ENCODE peak calls at places on chromosomes 13 and 19, in six cellular contexts. M is CD8-positive, alpha-beta T cell; P is mammary epithelial cell; S is left lung; K is stimulated activated CD4-positive, alpha-beta T cell treated with anti-CD3 and anti-CD28 coated beads, Interleukin-4, amount 100 ng/mL, for 24 hours; X is AG08396. C is an unnamed sample.

GRCh38 chr13:37602743-37603381 is 4.3 kb upstream of the POSTN start:
- DNase-seq in M (no peak), P (no peak), S (no peak), K (no peak), X (peak; percentile 7), C (peak; percentile 5)

GRCh38 chr13:27619093-27619705 is 1.1 kb downstream of the LNX2 start:
- DNase-seq in M (no peak), P (no peak), S (no peak), K (no peak), X (peak; percentile 10), C (no peak)

GRCh38 chr13:28035146-28035782 is 46.8 kb upstream of the URAD start:
- DNase-seq in M (no peak), P (peak; percentile 71), S (no peak), K (no peak), X (no peak), C (no peak)

GRCh38 chr19:55285225-55285890 is 1.6 kb downstream of the BRSK1 start:
- DNase-seq in M (no peak), P (no peak), S (peak; percentile 70), K (no peak), X (peak; percentile 34), C (no peak)

GRCh38 chr19:51333836-51334460 is 8.0 kb downstream of the VSIG10L start:
- DNase-seq in M (no peak), P (no peak), S (no peak), K (no peak), X (no peak), C (no peak)

GRCh38 chr19:39270091-39270871 is 2.1 kb downstream of the IFNL2 start:
- DNase-seq in M (no peak), P (no peak), S (no peak), K (no peak), X (no peak), C (no peak)

GRCh38 chr19:47885067-47885463 is 1.1 kb downstream of the SULT2A1 start:
- DNase-seq in M (no peak), P (no peak), S (no peak), K (no peak), X (no peak), C (no peak)

GRCh38 chr19:17109962-17110598 is 34.5 kb downstream of the MYO9B start:
- DNase-seq in M (no peak), P (no peak), S (peak; percentile 94), K (no peak), X (no peak), C (no peak)

GRCh38 chr19:35911790-35912189 is 3.7 kb upstream of the TYROBP start:
- DNase-seq in M (no peak), P (peak; percentile 91), S (peak; percentile 82), K (no peak), X (no peak), C (peak; percentile 50)

GRCh38 chr19:21439372-21439771 is 42.4 kb downstream of the ZNF493 start:
- DNase-seq in M (no peak), P (peak; percentile 50), S (no peak), K (no peak), X (no peak), C (no peak)

GRCh38 chr19:41398042-41398403 is 405 bp downstream of the BCKDHA start:
- DNase-seq in M (no peak), P (no peak), S (no peak), K (no peak), X (no peak), C (no peak)

GRCh38 chr19:2123682-2124387 is 27.1 kb downstream of the IZUMO4 start:
- DNase-seq in M (no peak), P (no peak), S (no peak), K (no peak), X (peak; percentile 52), C (peak; percentile 11)

GRCh38 chr13:99436686-99437416 is 64.4 kb upstream of the TM9SF2 start:
- DNase-seq in M (peak; percentile 94), P (peak; percentile 68), S (peak; percentile 96), K (peak; percentile 97), X (peak; percentile 86), C (peak; percentile 66)

GRCh38 chr19:50705422-50706019 is 14.1 kb downstream of the SHANK1 start:
- DNase-seq in M (no peak), P (peak; percentile 50), S (no peak), K (peak; percentile 27), X (peak; percentile 94), C (peak; percentile 82)

GRCh38 chr19:49749771-49750170 is 13.3 kb downstream of the TSKS start:
- DNase-seq in M (no peak), P (no peak), S (no peak), K (no peak), X (peak; percentile 44), C (no peak)

GRCh38 chr13:65292488-65292901 is 1937.6 kb downstream of the PCDH9 start:
- DNase-seq in M (no peak), P (no peak), S (no peak), K (no peak), X (no peak), C (peak; percentile 1)

GRCh38 chr19:14127929-14128509 is 8.4 kb downstream of the ASF1B start:
- DNase-seq in M (no peak), P (no peak), S (no peak), K (no peak), X (no peak), C (no peak)

GRCh38 chr19:33358408-33358807 is 15.1 kb upstream of the CEBPG start:
- DNase-seq in M (no peak), P (peak; percentile 75), S (no peak), K (no peak), X (no peak), C (no peak)

GRCh38 chr13:67469623-67470022 is 239.5 kb upstream of the PCDH9 start:
- DNase-seq in M (no peak), P (no peak), S (no peak), K (no peak), X (no peak), C (no peak)

GRCh38 chr13:103288114-103288513 is 221.9 kb upstream of the SLC10A2 start:
- DNase-seq in M (no peak), P (no peak), S (no peak), K (no peak), X (no peak), C (no peak)

GRCh38 chr19:46299004-46299509 is 2.2 kb downstream of the HIF3A start:
- DNase-seq in M (no peak), P (peak; percentile 71), S (peak; percentile 93), K (no peak), X (peak; percentile 90), C (peak; percentile 93)

GRCh38 chr13:28716511-28716910 is 2.3 kb downstream of the SLC46A3 start:
- DNase-seq in M (no peak), P (peak; percentile 78), S (no peak), K (no peak), X (peak; percentile 17), C (peak; percentile 78)

GRCh38 chr19:17687857-17688784 is at the start of gene UNC13A:
- DNase-seq in M (peak; percentile 1), P (peak; percentile 39), S (peak; percentile 73), K (peak; percentile 50), X (peak; percentile 86), C (peak; percentile 73)

GRCh38 chr19:14116525-14116917 is 1.0 kb downstream of the PRKACA start:
- DNase-seq in M (no peak), P (no peak), S (no peak), K (no peak), X (no peak), C (no peak)

GRCh38 chr19:16374436-16374835 is 49.8 kb downstream of the KLF2 start:
- DNase-seq in M (no peak), P (no peak), S (no peak), K (peak; percentile 25), X (no peak), C (no peak)

GRCh38 chr19:31268751-31269150 is 80.5 kb downstream of the TSHZ3 start:
- DNase-seq in M (no peak), P (no peak), S (no peak), K (no peak), X (no peak), C (no peak)

GRCh38 chr13:20441879-20442278 is 83.8 kb downstream of the CRYL1 start:
- DNase-seq in M (no peak), P (peak; percentile 89), S (no peak), K (no peak), X (no peak), C (peak; percentile 31)

GRCh38 chr13:100808330-100808729 is 133.7 kb upstream of the TMTC4 start:
- DNase-seq in M (no peak), P (no peak), S (no peak), K (no peak), X (no peak), C (no peak)

GRCh38 chr19:37963190-37963947 is 56.4 kb downstream of the SIPA1L3 start:
- DNase-seq in M (no peak), P (no peak), S (no peak), K (no peak), X (peak; percentile 50), C (no peak)

GRCh38 chr13:106302843-106303242 is 232.6 kb downstream of the EFNB2 start:
- DNase-seq in M (no peak), P (no peak), S (no peak), K (no peak), X (no peak), C (no peak)

GRCh38 chr13:47459512-47459911 is 541.6 kb downstream of the SUCLA2 start:
- DNase-seq in M (no peak), P (no peak), S (no peak), K (no peak), X (no peak), C (no peak)

GRCh38 chr19:13712767-13713201 is 51.5 kb upstream of the MRI1 start:
- DNase-seq in M (no peak), P (no peak), S (no peak), K (no peak), X (no peak), C (no peak)

GRCh38 chr13:22463089-22463488 is 717.7 kb upstream of the SGCG start:
- DNase-seq in M (no peak), P (no peak), S (no peak), K (no peak), X (no peak), C (no peak)

GRCh38 chr19:3516675-3517207 is 10.6 kb downstream of the FZR1 start:
- DNase-seq in M (peak; percentile 29), P (no peak), S (no peak), K (peak; percentile 23), X (no peak), C (no peak)

GRCh38 chr19:49142866-49143335 is 12.3 kb downstream of the HRC start:
- DNase-seq in M (peak; percentile 44), P (peak; percentile 76), S (peak; percentile 92), K (peak; percentile 70), X (peak; percentile 96), C (peak; percentile 95)

GRCh38 chr19:42290523-42291436 is 11.2 kb upstream of the PRR19 start:
- DNase-seq in M (peak; percentile 47), P (no peak), S (peak; percentile 79), K (peak; percentile 59), X (peak; percentile 62), C (no peak)

GRCh38 chr13:39417643-39418042 is 185.3 kb downstream of the LHFPL6 start:
- DNase-seq in M (no peak), P (peak; percentile 21), S (no peak), K (no peak), X (peak; percentile 22), C (peak; percentile 8)